ENCODE peak calls at places on chromosomes 4 and X, in five cellular contexts. H is OCI-LY7, B is mucosa of descending colon, A is lower lobe of right lung, M is fibroblast of mammary gland. W is an unnamed sample.
A peak's percentile ranks its signal among the peaks of the same experiment; 100 is the strongest.

GRCh38 chr4:176492648-176493302 is 173.0 kb downstream of the SPCS3 start:
- DNase-seq in B (no peak), M (no peak), A (no peak), H (no peak), W (peak; percentile 14)

GRCh38 chr4:39606747-39607146 is 31.9 kb downstream of the SMIM14 start:
- DNase-seq in M (no peak), H (no peak), A (no peak), B (no peak), W (no peak)

GRCh38 chr4:94290245-94290644 is 52.4 kb downstream of the HPGDS start:
- DNase-seq in M (no peak), B (no peak), A (no peak), H (no peak), W (no peak)

GRCh38 chrX:43822015-43822414 is 60.2 kb downstream of the MAOB start:
- DNase-seq in M (peak; percentile 67), B (no peak), A (no peak), H (no peak), W (peak; percentile 71)

GRCh38 chrX:72169008-72169728 is 12.4 kb upstream of the PIN4 start:
- DNase-seq in A (no peak), H (no peak), M (peak; percentile 11), B (peak; percentile 3), W (peak; percentile 9)

GRCh38 chr4:183905593-183906485 is 732 bp downstream of the STOX2 start:
- DNase-seq in M (peak; percentile 16), A (peak; percentile 56), B (peak; percentile 32), H (no peak), W (peak; percentile 16)

GRCh38 chr4:162782778-162783507 is 383.7 kb downstream of the NAF1 start:
- DNase-seq in B (no peak), A (no peak), M (no peak), H (no peak), W (peak; percentile 5)

GRCh38 chr4:16225996-16226815 is at the start of gene TAPT1:
- DNase-seq in B (peak; percentile 85), H (peak; percentile 81), A (peak; percentile 88), M (peak; percentile 44), W (no peak)

GRCh38 chr4:96052827-96053226 is 212.9 kb downstream of the PDHA2 start:
- DNase-seq in M (peak; percentile 5), B (no peak), H (no peak), A (no peak), W (peak; percentile 63)

GRCh38 chrX:52217494-52218160 is 32.9 kb downstream of the MAGED4 start:
- DNase-seq in H (peak; percentile 1), M (no peak), B (no peak), A (no peak), W (no peak)

GRCh38 chr4:156948738-156949137 is 22.9 kb downstream of the PDGFC start:
- DNase-seq in B (no peak), A (no peak), M (peak; percentile 31), H (no peak), W (no peak)

GRCh38 chr4:1215347-1216075 is 33.4 kb downstream of the CTBP1 start:
- DNase-seq in A (no peak), H (peak; percentile 94), M (peak; percentile 86), B (no peak), W (no peak)

GRCh38 chr4:168384437-168385141 is 66.0 kb upstream of the DDX60 start:
- DNase-seq in M (peak; percentile 11), H (no peak), B (peak; percentile 43), A (no peak), W (no peak)

GRCh38 chr4:10746371-10747143 is 62.0 kb upstream of the CLNK start:
- DNase-seq in M (peak; percentile 35), B (no peak), H (no peak), A (no peak), W (no peak)

GRCh38 chrX:46575991-46576392 is 2.4 kb downstream of the CHST7 start:
- DNase-seq in H (peak; percentile 14), M (peak; percentile 46), B (no peak), A (no peak), W (no peak)

GRCh38 chrX:46576458-46576857 is 2.9 kb downstream of the CHST7 start:
- DNase-seq in H (no peak), A (no peak), M (peak; percentile 43), B (no peak), W (no peak)

GRCh38 chrX:46574941-46575381 is 1.4 kb downstream of the CHST7 start:
- DNase-seq in A (peak; percentile 55), M (no peak), B (peak; percentile 15), H (peak; percentile 13), W (no peak)

GRCh38 chrX:46574337-46574940 is 874 bp downstream of the CHST7 start:
- DNase-seq in H (peak; percentile 44), A (peak; percentile 54), B (peak; percentile 7), M (no peak), W (no peak)

GRCh38 chrX:46575586-46575985 is 2.0 kb downstream of the CHST7 start:
- DNase-seq in M (no peak), A (no peak), H (no peak), B (no peak), W (no peak)
- H3K4me3 ChIP-seq in M (peak overlapping the region; percentile 17), A (peak overlapping the region; percentile 63), H (peak overlapping the region; percentile 74), B (no peak overlapping the region), W (no peak overlapping the region)

GRCh38 chr4:85244638-85245037 is 230.3 kb upstream of the ARHGAP24 start:
- DNase-seq in A (no peak), B (no peak), H (no peak), M (no peak), W (no peak)

GRCh38 chr4:85246055-85246454 is 228.9 kb upstream of the ARHGAP24 start:
- DNase-seq in B (no peak), H (no peak), A (no peak), M (no peak), W (no peak)

DNA sequence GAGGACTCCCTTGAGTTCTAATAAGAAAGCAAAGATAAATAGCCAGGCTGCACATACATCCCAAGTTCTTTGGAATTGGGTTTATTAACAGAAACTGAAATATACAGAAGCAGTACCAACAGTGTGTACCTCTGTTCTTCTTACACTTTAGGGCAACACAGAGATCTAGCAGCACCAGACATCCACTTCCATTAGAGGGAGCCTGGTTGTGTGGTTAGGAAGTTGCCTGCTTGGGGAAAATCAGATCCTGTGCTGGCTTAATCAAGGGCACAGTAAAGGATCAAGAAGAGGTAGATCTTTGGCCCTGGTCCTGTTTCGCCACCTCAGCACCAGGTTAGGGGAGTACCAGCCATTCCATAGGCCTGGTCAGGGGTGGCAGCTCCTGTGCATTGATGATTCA is 231.1 kb upstream of the ARHGAP24 start:
- DNase-seq in A (no peak), H (no peak), B (no peak), M (peak; percentile 10), W (peak; percentile 17)
- TF ChIP-seq CTCF in A (no peak), H (no peak), B (no peak), M (peak; percentile 18), W (peak; percentile 28)

GRCh38 chr4:74114234-74114633 is 15.2 kb upstream of the CXCL2 start:
- DNase-seq in M (peak; percentile 85), B (no peak), H (no peak), A (no peak), W (peak; percentile 96)

GRCh38 chr4:74120086-74120485 is 21.1 kb upstream of the CXCL2 start:
- DNase-seq in A (no peak), M (peak; percentile 68), H (no peak), B (no peak), W (no peak)

GRCh38 chr4:74118600-74119351 is 19.8 kb upstream of the CXCL2 start:
- DNase-seq in A (no peak), H (no peak), B (no peak), M (no peak), W (no peak)

GRCh38 chr4:74112399-74113090 is 13.6 kb upstream of the CXCL2 start:
- DNase-seq in B (no peak), A (no peak), M (peak; percentile 41), H (no peak), W (peak; percentile 71)

DNA sequence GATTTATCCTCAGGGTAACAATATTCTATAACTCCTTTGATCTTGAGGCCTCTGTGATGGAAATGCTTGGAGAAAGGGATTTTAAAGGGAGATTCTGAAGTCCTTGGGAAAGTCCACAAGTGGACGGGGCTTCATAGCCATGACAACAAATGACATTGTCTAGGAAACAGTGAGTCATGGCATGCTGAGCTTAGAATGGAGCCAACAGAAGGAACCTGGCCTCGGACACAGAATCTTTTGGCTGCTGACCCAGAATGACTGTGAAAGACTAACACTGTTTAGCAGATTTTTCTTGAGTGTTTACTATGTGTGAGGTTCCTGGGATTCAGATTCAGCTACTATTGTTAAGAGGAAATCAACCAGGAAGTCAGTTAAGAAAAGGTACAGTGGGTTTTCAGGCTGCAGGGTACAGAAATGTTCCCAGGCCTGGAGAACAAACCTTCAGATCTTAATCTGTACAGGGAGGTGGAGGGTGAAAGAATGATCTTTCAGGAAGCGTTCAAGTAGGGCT is 18.1 kb upstream of the CXCL2 start:
- DNase-seq in A (peak; percentile 50), B (peak; percentile 55), H (no peak), M (peak; percentile 98), W (peak; percentile 91)
- H3K4me3 ChIP-seq in A (no peak overlapping the region), B (no peak overlapping the region), H (no peak overlapping the region), M (no peak overlapping the region), W (no peak overlapping the region)

GRCh38 chrX:112731793-112732192 is 52.1 kb upstream of the LHFPL1 start:
- DNase-seq in H (peak; percentile 18), A (no peak), M (peak; percentile 10), B (no peak), W (no peak)
- TF ChIP-seq CTCF in H (peak; percentile 67), A (no peak), M (peak; percentile 38), B (no peak), W (no peak)

DNA sequence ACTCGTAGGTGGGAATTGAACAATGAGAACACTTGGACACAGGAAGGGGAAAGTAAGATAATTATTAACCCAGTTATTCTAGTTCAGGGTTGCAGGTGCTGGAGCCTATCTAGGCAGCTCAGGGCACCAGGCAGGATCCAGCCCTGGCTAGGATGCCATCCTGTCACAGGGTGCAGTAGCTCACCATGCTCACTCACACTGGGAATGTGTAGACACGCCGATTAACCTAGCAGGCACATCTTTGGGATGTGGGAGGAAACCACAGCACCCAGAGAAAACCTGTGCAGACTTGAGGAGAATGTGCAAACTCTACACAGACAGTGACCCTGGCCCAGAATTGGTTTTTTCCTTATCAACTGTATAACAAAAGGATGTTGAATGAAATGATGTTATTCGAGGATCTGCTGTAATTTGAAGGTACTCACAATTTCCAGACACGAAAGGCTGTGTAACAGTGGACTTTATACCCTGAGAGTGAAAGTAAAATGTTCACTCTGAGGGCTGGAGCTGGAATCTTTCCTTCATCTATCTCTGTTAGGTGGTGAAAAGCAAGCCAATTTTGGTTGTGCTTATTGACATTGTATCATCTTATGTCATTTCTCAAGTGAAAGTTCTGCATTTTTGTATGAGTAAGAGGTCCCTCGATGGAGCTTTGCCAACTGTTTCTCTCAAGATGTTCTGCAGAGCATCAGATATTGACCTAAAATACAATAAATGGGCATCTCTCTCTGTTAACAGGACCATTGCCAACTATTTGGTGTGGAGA is 78.8 kb downstream of the PHEX start:
- DNase-seq in M (peak; percentile 60), A (no peak), B (no peak), H (no peak), W (peak; percentile 59)
- H3K4me3 ChIP-seq in M (no peak overlapping the region), A (no peak overlapping the region), B (no peak overlapping the region), H (no peak overlapping the region), W (no peak overlapping the region)

DNA sequence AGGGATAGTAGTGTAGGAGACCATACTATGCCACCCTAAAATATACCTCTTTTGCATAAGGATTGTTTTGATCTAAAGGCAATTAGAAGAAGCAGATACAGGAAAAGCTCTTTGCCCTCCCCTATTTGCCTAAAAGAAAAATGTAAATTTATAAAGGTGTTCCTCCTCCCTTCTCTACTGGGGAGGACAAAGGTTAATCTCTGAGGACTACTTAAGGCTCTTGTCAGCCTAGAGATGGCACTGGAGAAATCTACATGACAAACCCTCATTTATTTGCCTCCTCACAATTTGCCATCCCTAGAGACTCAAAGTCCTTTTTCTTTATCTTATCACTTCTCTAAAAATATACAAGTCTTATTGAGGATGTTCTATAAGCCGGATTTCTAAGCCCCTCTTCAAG is 1021.8 kb downstream of the STPG2 start:
- DNase-seq in B (no peak), H (no peak), M (no peak), A (no peak), W (no peak)
- TF ChIP-seq CTCF in B (no peak), H (no peak), M (no peak), A (no peak), W (no peak)

W was measured in bronchial epithelial cell.